ENCODE peak calls at places on chromosome 12, in seven cellular contexts. One of them, this sample, is unnamed.

GRCh38 chr12:30643366-30643765 is 52.3 kb downstream of the IPO8 start:
- DNase-seq in astrocyte: no peak
- DNase-seq in osteoblast: no peak
- DNase-seq in SK-N-SH: no peak
- DNase-seq in mammary epithelial cell: peak; percentile 6
- DNase-seq in left ventricle myocardium inferior: no peak
- DNase-seq in PC-9: no peak
- DNase-seq in this sample: no peak

GRCh38 chr12:34236073-34236472 is 213.8 kb downstream of the ALG10 start:
- DNase-seq in astrocyte: no peak
- DNase-seq in left ventricle myocardium inferior: no peak
- DNase-seq in SK-N-SH: no peak
- DNase-seq in mammary epithelial cell: no peak
- DNase-seq in osteoblast: no peak
- DNase-seq in PC-9: no peak
- DNase-seq in this sample: no peak

GRCh38 chr12:32146074-32146873 is 39.6 kb downstream of the BICD1 start:
- DNase-seq in SK-N-SH: no peak
- DNase-seq in mammary epithelial cell: no peak
- DNase-seq in astrocyte: no peak
- DNase-seq in left ventricle myocardium inferior: no peak
- DNase-seq in osteoblast: no peak
- DNase-seq in PC-9: no peak
- DNase-seq in this sample: no peak

GRCh38 chr12:46470039-46470627 is 97.6 kb upstream of the SLC38A2 start:
- DNase-seq in astrocyte: no peak
- DNase-seq in osteoblast: no peak
- DNase-seq in mammary epithelial cell: no peak
- DNase-seq in left ventricle myocardium inferior: no peak
- DNase-seq in SK-N-SH: no peak
- DNase-seq in PC-9: no peak
- DNase-seq in this sample: no peak

GRCh38 chr12:42474391-42474790 is 115.2 kb downstream of the PRICKLE1 start:
- DNase-seq in astrocyte: peak; percentile 76
- DNase-seq in SK-N-SH: no peak
- DNase-seq in left ventricle myocardium inferior: no peak
- DNase-seq in osteoblast: no peak
- DNase-seq in mammary epithelial cell: peak; percentile 95
- DNase-seq in PC-9: peak; percentile 92
- DNase-seq in this sample: no peak

GRCh38 chr12:64097346-64098105 is 124.6 kb downstream of the KICS2 start:
- DNase-seq in SK-N-SH: no peak
- DNase-seq in left ventricle myocardium inferior: no peak
- DNase-seq in osteoblast: no peak
- DNase-seq in mammary epithelial cell: no peak
- DNase-seq in PC-9: no peak
- DNase-seq in astrocyte: peak; percentile 45
- DNase-seq in this sample: no peak

GRCh38 chr12:48901278-48901677 is 24.0 kb downstream of the FKBP11 start:
- DNase-seq in osteoblast: peak; percentile 85
- DNase-seq in SK-N-SH: no peak
- DNase-seq in PC-9: no peak
- DNase-seq in left ventricle myocardium inferior: no peak
- DNase-seq in mammary epithelial cell: peak; percentile 44
- DNase-seq in astrocyte: no peak
- DNase-seq in this sample: no peak

GRCh38 chr12:57877876-57878275 is 31.3 kb upstream of the CTDSP2 start:
- DNase-seq in left ventricle myocardium inferior: no peak
- DNase-seq in PC-9: no peak
- DNase-seq in astrocyte: no peak
- DNase-seq in osteoblast: no peak
- DNase-seq in mammary epithelial cell: no peak
- DNase-seq in SK-N-SH: no peak
- DNase-seq in this sample: no peak

GRCh38 chr12:42039599-42039998 is 105.1 kb downstream of the GXYLT1 start:
- DNase-seq in astrocyte: no peak
- DNase-seq in mammary epithelial cell: no peak
- DNase-seq in PC-9: no peak
- DNase-seq in SK-N-SH: no peak
- DNase-seq in left ventricle myocardium inferior: no peak
- DNase-seq in osteoblast: no peak
- DNase-seq in this sample: no peak

GRCh38 chr12:52380271-52380694 is 5.2 kb downstream of the KRT84 start:
- DNase-seq in left ventricle myocardium inferior: no peak
- DNase-seq in PC-9: no peak
- DNase-seq in SK-N-SH: peak; percentile 53
- DNase-seq in mammary epithelial cell: peak; percentile 58
- DNase-seq in astrocyte: no peak
- DNase-seq in osteoblast: peak; percentile 90
- DNase-seq in this sample: no peak

GRCh38 chr12:72330291-72330690 is 58.1 kb downstream of the TRHDE start:
- DNase-seq in mammary epithelial cell: no peak
- DNase-seq in osteoblast: peak; percentile 66
- DNase-seq in left ventricle myocardium inferior: no peak
- DNase-seq in SK-N-SH: no peak
- DNase-seq in PC-9: no peak
- DNase-seq in astrocyte: peak; percentile 58
- DNase-seq in this sample: no peak

GRCh38 chr12:80271770-80272169 is 172.3 kb upstream of the PTPRQ start:
- DNase-seq in PC-9: no peak
- DNase-seq in left ventricle myocardium inferior: no peak
- DNase-seq in mammary epithelial cell: no peak
- DNase-seq in SK-N-SH: no peak
- DNase-seq in astrocyte: no peak
- DNase-seq in osteoblast: no peak
- DNase-seq in this sample: no peak

GRCh38 chr12:119457251-119457650 is 122.7 kb downstream of the CCDC60 start:
- DNase-seq in left ventricle myocardium inferior: no peak
- DNase-seq in mammary epithelial cell: no peak
- DNase-seq in astrocyte: no peak
- DNase-seq in osteoblast: no peak
- DNase-seq in SK-N-SH: no peak
- DNase-seq in PC-9: no peak
- DNase-seq in this sample: no peak

GRCh38 chr12:85280138-85280983 is at the start of gene ALX1:
- DNase-seq in SK-N-SH: peak; percentile 75
- DNase-seq in astrocyte: no peak
- DNase-seq in osteoblast: peak; percentile 86
- DNase-seq in PC-9: no peak
- DNase-seq in mammary epithelial cell: peak; percentile 16
- DNase-seq in left ventricle myocardium inferior: no peak
- DNase-seq in this sample: peak; percentile 16

GRCh38 chr12:55068416-55069010 is 48.7 kb downstream of the NEUROD4 start:
- DNase-seq in left ventricle myocardium inferior: no peak
- DNase-seq in PC-9: no peak
- DNase-seq in mammary epithelial cell: peak; percentile 53
- DNase-seq in astrocyte: peak; percentile 14
- DNase-seq in osteoblast: peak; percentile 21
- DNase-seq in SK-N-SH: peak; percentile 48
- DNase-seq in this sample: no peak

DNA sequence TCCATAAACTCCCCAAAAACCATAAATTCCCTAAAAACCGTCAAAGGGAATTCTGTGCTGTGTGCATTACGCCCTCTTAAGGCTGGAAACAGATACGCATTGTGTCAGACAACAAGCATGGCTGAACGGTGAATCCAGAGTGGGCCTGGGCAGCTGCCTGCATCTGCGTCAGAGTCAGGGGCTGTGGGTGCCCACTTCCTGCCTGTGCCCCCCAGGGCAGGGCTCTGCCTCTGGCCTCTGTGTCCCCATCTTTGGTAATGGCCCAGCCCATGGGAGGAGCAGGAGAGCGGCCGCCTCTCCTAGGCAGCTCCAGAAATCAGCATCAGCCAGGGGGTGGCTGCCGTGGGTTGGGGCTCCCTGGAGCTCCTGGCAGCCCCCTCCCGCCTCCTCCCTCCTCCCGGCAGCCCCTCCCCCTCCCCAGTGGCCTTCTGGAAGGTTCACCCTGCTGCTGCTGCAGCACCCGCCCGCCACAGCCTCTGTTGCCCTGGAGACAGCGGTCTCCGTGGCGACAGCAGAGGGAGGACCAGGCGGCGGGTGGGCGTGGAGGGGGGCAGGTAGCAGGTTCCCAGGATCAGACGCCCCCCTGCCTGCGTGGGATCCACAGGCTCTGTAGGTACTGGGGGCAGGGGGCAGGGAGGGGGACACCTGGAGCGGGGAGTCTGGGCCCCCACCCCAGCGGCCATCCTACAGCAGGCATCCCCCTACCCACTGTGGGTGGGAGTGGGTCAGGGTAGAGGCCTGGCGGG is 5.9 kb downstream of the MMP17 start:
- DNase-seq in osteoblast: peak; percentile 96
- DNase-seq in PC-9: no peak
- DNase-seq in left ventricle myocardium inferior: no peak
- DNase-seq in astrocyte: peak; percentile 16
- DNase-seq in mammary epithelial cell: no peak
- DNase-seq in SK-N-SH: peak; percentile 87
- DNase-seq in this sample: peak; percentile 38
- TF ChIP-seq CTCF in osteoblast: peak; percentile 58
- TF ChIP-seq CTCF in PC-9: peak; percentile 66
- TF ChIP-seq CTCF in left ventricle myocardium inferior: no peak
- TF ChIP-seq CTCF in astrocyte: peak; percentile 42
- TF ChIP-seq CTCF in mammary epithelial cell: peak; percentile 50
- TF ChIP-seq CTCF in SK-N-SH: peak; percentile 59
- TF ChIP-seq CTCF in this sample: no peak

DNA sequence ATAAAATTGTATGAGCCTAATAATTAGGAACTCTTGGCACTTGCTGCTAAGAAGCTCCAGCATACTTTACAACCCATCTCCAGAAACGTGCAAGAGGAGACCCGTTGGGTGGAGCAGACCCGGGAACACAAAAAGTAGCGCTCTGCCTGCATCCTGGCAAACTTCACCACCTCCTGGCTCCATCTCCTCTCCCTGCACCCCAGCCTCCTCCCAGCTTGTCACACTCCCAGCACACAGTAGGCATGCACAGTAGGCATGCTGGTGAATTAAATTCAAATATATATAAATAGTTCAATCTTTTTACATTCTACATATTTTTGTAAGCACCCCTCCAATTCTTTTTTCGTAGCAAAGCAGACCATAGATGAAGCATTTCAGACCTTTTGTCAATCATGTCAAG is 1.2 kb downstream of the VSIG10 start:
- DNase-seq in SK-N-SH: peak; percentile 29
- DNase-seq in osteoblast: peak; percentile 30
- DNase-seq in astrocyte: no peak
- DNase-seq in PC-9: no peak
- DNase-seq in left ventricle myocardium inferior: no peak
- DNase-seq in mammary epithelial cell: no peak
- DNase-seq in this sample: no peak
- H3K4me3 ChIP-seq in SK-N-SH: peak overlapping the region; percentile 79
- H3K4me3 ChIP-seq in osteoblast: peak overlapping the region; percentile 78
- H3K4me3 ChIP-seq in astrocyte: no peak overlapping the region
- H3K4me3 ChIP-seq in PC-9: peak overlapping the region; percentile 81
- H3K4me3 ChIP-seq in left ventricle myocardium inferior: peak overlapping the region; percentile 92
- H3K4me3 ChIP-seq in mammary epithelial cell: no peak overlapping the region
- H3K4me3 ChIP-seq in this sample: no peak overlapping the region

GRCh38 chr12:49987620-49988303 is 15.0 kb downstream of the AQP6 start:
- DNase-seq in SK-N-SH: no peak
- DNase-seq in PC-9: no peak
- DNase-seq in astrocyte: no peak
- DNase-seq in osteoblast: no peak
- DNase-seq in left ventricle myocardium inferior: no peak
- DNase-seq in mammary epithelial cell: no peak
- DNase-seq in this sample: no peak
- H3K4me1 ChIP-seq in SK-N-SH: peaks cover 45% of the 10 kb centered on the region
- H3K4me1 ChIP-seq in PC-9: no peaks in the 10 kb centered on the region
- H3K4me1 ChIP-seq in astrocyte: peaks cover 14% of the 10 kb centered on the region
- H3K4me1 ChIP-seq in osteoblast: peaks cover 22% of the 10 kb centered on the region
- H3K4me1 ChIP-seq in left ventricle myocardium inferior: peaks cover 22% of the 10 kb centered on the region
- H3K4me1 ChIP-seq in mammary epithelial cell: peaks cover 14% of the 10 kb centered on the region
- H3K4me1 ChIP-seq in this sample: no peaks in the 10 kb centered on the region

GRCh38 chr12:113000433-113000832 is 22.1 kb downstream of the OAS2 start:
- DNase-seq in SK-N-SH: no peak
- DNase-seq in astrocyte: no peak
- DNase-seq in osteoblast: no peak
- DNase-seq in left ventricle myocardium inferior: no peak
- DNase-seq in mammary epithelial cell: no peak
- DNase-seq in PC-9: no peak
- DNase-seq in this sample: no peak

GRCh38 chr12:113003631-113004030 is 25.3 kb downstream of the OAS2 start:
- DNase-seq in osteoblast: no peak
- DNase-seq in mammary epithelial cell: no peak
- DNase-seq in left ventricle myocardium inferior: no peak
- DNase-seq in SK-N-SH: peak; percentile 31
- DNase-seq in PC-9: no peak
- DNase-seq in astrocyte: no peak
- DNase-seq in this sample: no peak

GRCh38 chr12:112998997-112999767 is 20.9 kb downstream of the OAS2 start:
- DNase-seq in astrocyte: no peak
- DNase-seq in left ventricle myocardium inferior: no peak
- DNase-seq in osteoblast: no peak
- DNase-seq in PC-9: no peak
- DNase-seq in SK-N-SH: no peak
- DNase-seq in mammary epithelial cell: no peak
- DNase-seq in this sample: no peak

GRCh38 chr12:113002676-113003075 is 24.4 kb downstream of the OAS2 start:
- DNase-seq in SK-N-SH: no peak
- DNase-seq in osteoblast: no peak
- DNase-seq in PC-9: no peak
- DNase-seq in astrocyte: no peak
- DNase-seq in mammary epithelial cell: no peak
- DNase-seq in left ventricle myocardium inferior: no peak
- DNase-seq in this sample: no peak

DNA sequence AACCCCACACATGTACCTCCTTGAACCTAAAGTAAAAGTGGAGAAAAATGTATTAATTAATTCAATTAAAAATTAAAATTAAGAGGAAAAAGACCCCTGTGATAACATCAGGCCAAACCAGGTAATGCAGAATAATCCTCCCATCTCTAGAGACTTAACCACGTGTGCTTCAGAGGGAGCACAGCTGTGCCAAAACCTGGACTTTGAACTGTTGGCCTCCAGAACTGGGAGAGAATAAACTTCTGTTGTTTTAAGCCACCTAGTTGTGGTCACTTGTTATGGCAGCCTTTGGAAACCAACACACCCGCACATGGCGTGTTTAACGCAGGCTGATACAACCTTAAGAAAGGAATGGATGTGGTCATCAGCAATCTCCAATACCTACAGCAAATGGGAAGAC is 23.8 kb downstream of the OAS2 start:
- DNase-seq in PC-9: no peak
- DNase-seq in left ventricle myocardium inferior: no peak
- DNase-seq in mammary epithelial cell: no peak
- DNase-seq in astrocyte: no peak
- DNase-seq in osteoblast: peak; percentile 15
- DNase-seq in SK-N-SH: no peak
- DNase-seq in this sample: no peak
- TF ChIP-seq CTCF in PC-9: no peak
- TF ChIP-seq CTCF in left ventricle myocardium inferior: no peak
- TF ChIP-seq CTCF in mammary epithelial cell: no peak
- TF ChIP-seq CTCF in astrocyte: no peak
- TF ChIP-seq CTCF in osteoblast: peak; percentile 7
- TF ChIP-seq CTCF in SK-N-SH: no peak
- TF ChIP-seq CTCF in this sample: no peak

GRCh38 chr12:98490491-98491453 is 24.6 kb upstream of the TMPO start:
- DNase-seq in SK-N-SH: peak; percentile 76
- DNase-seq in astrocyte: peak; percentile 82
- DNase-seq in PC-9: peak; percentile 75
- DNase-seq in osteoblast: peak; percentile 91
- DNase-seq in mammary epithelial cell: peak; percentile 63
- DNase-seq in left ventricle myocardium inferior: peak; percentile 86
- DNase-seq in this sample: peak; percentile 91
- H3K4me3 ChIP-seq in SK-N-SH: peak overlapping the region; percentile 18
- H3K4me3 ChIP-seq in astrocyte: no peak overlapping the region
- H3K4me3 ChIP-seq in PC-9: peak overlapping the region; percentile 51
- H3K4me3 ChIP-seq in osteoblast: peak overlapping the region; percentile 16
- H3K4me3 ChIP-seq in mammary epithelial cell: no peak overlapping the region
- H3K4me3 ChIP-seq in left ventricle myocardium inferior: peak overlapping the region; percentile 12
- H3K4me3 ChIP-seq in this sample: no peak overlapping the region

GRCh38 chr12:78725033-78725432 is 139.5 kb upstream of the SYT1 start:
- DNase-seq in left ventricle myocardium inferior: no peak
- DNase-seq in SK-N-SH: no peak
- DNase-seq in PC-9: no peak
- DNase-seq in mammary epithelial cell: no peak
- DNase-seq in osteoblast: no peak
- DNase-seq in astrocyte: no peak
- DNase-seq in this sample: no peak
- H3K4me1 ChIP-seq in left ventricle myocardium inferior: no peaks in the 10 kb centered on the region
- H3K4me1 ChIP-seq in SK-N-SH: no peaks in the 10 kb centered on the region
- H3K4me1 ChIP-seq in PC-9: peaks cover 6% of the 10 kb centered on the region
- H3K4me1 ChIP-seq in mammary epithelial cell: no peaks in the 10 kb centered on the region
- H3K4me1 ChIP-seq in osteoblast: no peaks in the 10 kb centered on the region
- H3K4me1 ChIP-seq in astrocyte: no peaks in the 10 kb centered on the region
- H3K4me1 ChIP-seq in this sample: peaks cover 4% of the 10 kb centered on the region

This sample was measured in mucosa of descending colon.